ENCODE peak calls at places on chromosomes 11 and 22, in seven cellular contexts. B is left ventricle myocardium inferior; E is activated naive CD4-positive, alpha-beta T cell treated with anti-CD3 and anti-CD28 coated beads, Interleukin-2, amount 50 U/mL, for 16 hours; L is activated gamma-delta T cell treated with Interleukin-2 at 50 U/mL for 16 hours; H is neuronal stem cell; G is DND-41; P is M059J. Q is an unnamed sample.

GRCh38 chr11:33006010-33006409 is 9.7 kb upstream of the DEPDC7 start:
- DNase-seq in B (no peak), E (no peak), L (no peak), H (no peak), G (no peak), P (no peak), Q (no peak)

GRCh38 chr11:5603326-5603725 is 6.9 kb downstream of the TRIM6 start:
- DNase-seq in B (no peak), E (no peak), L (no peak), H (no peak), G (no peak), P (peak), Q (no peak)

GRCh38 chr11:116927163-116927772 is 89.8 kb upstream of the APOA1 start:
- DNase-seq in B (no peak), E (peak), L (peak), H (no peak), G (peak), P (no peak), Q (no peak)

GRCh38 chr11:76810151-76810853 is 27.1 kb downstream of the TSKU start:
- DNase-seq in B (no peak), E (peak), L (no peak), H (no peak), G (peak), P (peak), Q (no peak)

GRCh38 chr22:37559521-37559900 is 769 bp upstream of the CDC42EP1 start:
- DNase-seq in B (no peak), E (no peak), L (no peak), H (no peak), G (no peak), P (no peak), Q (no peak)

GRCh38 chr11:2780850-2781412 is 81.1 kb upstream of the KCNQ1OT1 start:
- DNase-seq in B (peak), E (peak), L (peak), H (no peak), G (no peak), P (no peak), Q (no peak)

GRCh38 chr22:40597541-40598453 is 38.7 kb downstream of the MRTFA start:
- DNase-seq in B (no peak), E (no peak), L (no peak), H (no peak), G (no peak), P (peak), Q (no peak)

GRCh38 chr11:2930705-2931415 is 1.6 kb upstream of the PHLDA2 start:
- DNase-seq in B (peak), E (no peak), L (peak), H (peak), G (no peak), P (peak), Q (peak)

GRCh38 chr22:28328751-28329150 is 350.9 kb downstream of the TTC28 start:
- DNase-seq in B (no peak), E (no peak), L (no peak), H (no peak), G (no peak), P (peak), Q (no peak)

GRCh38 chr11:79342686-79343085 is 98.1 kb downstream of the TENM4 start:
- DNase-seq in B (no peak), E (no peak), L (no peak), H (no peak), G (no peak), P (no peak), Q (no peak)

GRCh38 chr11:55572548-55572947 is 620 bp downstream of the OR4C16 start:
- DNase-seq in B (no peak), E (no peak), L (no peak), H (no peak), G (no peak), P (no peak), Q (no peak)

GRCh38 chr11:30960387-30960992 is 374.3 kb upstream of the MPPED2 start:
- DNase-seq in B (no peak), E (no peak), L (no peak), H (peak), G (no peak), P (peak), Q (no peak)

GRCh38 chr22:20946080-20946986 is 20.7 kb upstream of the AIFM3 start:
- DNase-seq in B (no peak), E (no peak), L (no peak), H (no peak), G (no peak), P (peak), Q (no peak)

GRCh38 chr11:17468094-17468493 is 8.6 kb downstream of the ABCC8 start:
- DNase-seq in B (no peak), E (no peak), L (no peak), H (no peak), G (no peak), P (no peak), Q (no peak)